ENCODE peak calls at places on chromosomes 12 and 14, in four cellular contexts. U, L, R and V are unnamed samples.

GRCh38 chr12:29563636-29564035 is 66.2 kb upstream of the OVCH1 start:
- DNase-seq in U (no peak), R (no peak), L (no peak), V (no peak)

GRCh38 chr12:94832105-94832504 is 171.4 kb downstream of the NDUFA12 start:
- DNase-seq in R (no peak), L (no peak), U (no peak), V (no peak)

GRCh38 chr14:77305696-77306095 is 15.0 kb downstream of the POMT2 start:
- DNase-seq in U (no peak), R (no peak), L (no peak), V (no peak)

GRCh38 chr14:37622231-37622923 is 26.9 kb downstream of the TTC6 start:
- DNase-seq in L (peak; percentile 89), R (peak; percentile 67), U (no peak), V (peak; percentile 67)

GRCh38 chr12:14185441-14186192 is 179.9 kb upstream of the ATF7IP start:
- DNase-seq in R (peak; percentile 58), U (no peak), L (peak; percentile 38), V (peak; percentile 73)

GRCh38 chr12:26935636-26936378 is 2.0 kb downstream of the INTS13 start:
- DNase-seq in R (no peak), L (no peak), U (no peak), V (no peak)

GRCh38 chr12:130993759-130994670 is 40.3 kb downstream of the ADGRD1 start:
- DNase-seq in R (no peak), U (no peak), L (no peak), V (no peak)

GRCh38 chr14:75343914-75344313 is 65.3 kb downstream of the FOS start:
- DNase-seq in U (no peak), L (no peak), R (peak; percentile 57), V (peak; percentile 23)

GRCh38 chr14:38145142-38145541 is 62.6 kb upstream of the SSTR1 start:
- DNase-seq in R (no peak), L (no peak), U (no peak), V (no peak)

GRCh38 chr14:103260629-103261124 is 73.4 kb upstream of the EIF5 start:
- DNase-seq in U (no peak), R (peak; percentile 71), L (peak; percentile 62), V (peak; percentile 51)

GRCh38 chr12:45324391-45324790 is 108.5 kb downstream of the ANO6 start:
- DNase-seq in R (no peak), L (no peak), U (no peak), V (no peak)

GRCh38 chr14:69398053-69398817 is at the start of the genes ERH and SLC39A9:
- DNase-seq in L (peak; percentile 91), R (peak; percentile 98), U (peak; percentile 97), V (peak; percentile 98)

GRCh38 chr12:91204416-91204815 is 21.8 kb upstream of the DCN start:
- DNase-seq in L (no peak), U (no peak), R (no peak), V (no peak)

GRCh38 chr12:65858831-65859230 is 34.5 kb downstream of the HMGA2 start:
- DNase-seq in L (no peak), R (peak; percentile 47), U (no peak), V (peak; percentile 68)

GRCh38 chr14:104345316-104346111 is 207.1 kb downstream of the KIF26A start:
- DNase-seq in U (no peak), R (no peak), L (peak; percentile 35), V (no peak)

GRCh38 chr14:74875941-74876913 is at the start of gene PROX2:
- DNase-seq in U (peak; percentile 58), L (peak; percentile 57), R (no peak), V (no peak)

GRCh38 chr12:126033746-126034145 is 968.5 kb downstream of the AACS start:
- DNase-seq in L (no peak), R (no peak), U (no peak), V (no peak)
- H3K4me3 ChIP-seq in L (no peak overlapping the region), R (no peak overlapping the region), U (no peak overlapping the region), V (no peak overlapping the region)

GRCh38 chr14:24216345-24216699 is 456 bp upstream of the MDP1 start:
- DNase-seq in L (no peak), R (no peak), U (no peak), V (no peak)
- H3K4me3 ChIP-seq in L (no peak overlapping the region), R (no peak overlapping the region), U (peak overlapping the region; percentile 80), V (peak overlapping the region; percentile 84)

DNA sequence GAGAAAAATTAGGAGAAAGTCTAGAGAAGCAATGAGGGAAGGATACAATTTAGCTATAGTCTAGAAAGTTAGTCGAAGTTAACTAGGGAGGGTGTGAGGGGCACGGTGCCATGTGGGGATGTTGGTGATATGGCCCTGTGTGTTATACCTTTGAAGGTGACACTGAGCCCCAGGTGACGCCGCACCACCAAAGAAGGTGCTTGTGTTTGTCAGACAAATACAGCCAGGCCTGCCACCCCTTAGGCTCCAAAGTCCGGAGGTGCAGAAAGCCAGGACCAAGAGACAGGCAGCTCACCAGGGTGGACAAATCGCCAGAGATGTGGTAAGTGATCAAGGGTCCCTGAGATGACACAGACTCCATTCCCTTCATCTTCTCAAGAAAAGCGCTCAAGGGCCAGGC is 1.1 kb downstream of the C1S start:
- DNase-seq in U (no peak), L (no peak), R (no peak), V (no peak)
- H3K4me3 ChIP-seq in U (peak overlapping the region; percentile 39), L (no peak overlapping the region), R (no peak overlapping the region), V (peak overlapping the region; percentile 57)

GRCh38 chr12:47376937-47377336 is 297.2 kb upstream of the AMIGO2 start:
- DNase-seq in U (no peak), R (peak; percentile 64), L (no peak), V (peak; percentile 52)
- H3K4me3 ChIP-seq in U (no peak overlapping the region), R (no peak overlapping the region), L (no peak overlapping the region), V (no peak overlapping the region)

GRCh38 chr14:52067873-52068740 is 752 bp downstream of the NID2 start:
- DNase-seq in L (peak; percentile 68), U (peak; percentile 72), R (peak; percentile 60), V (peak; percentile 53)
- H3K4me3 ChIP-seq in L (peak overlapping the region; percentile 90), U (peak overlapping the region; percentile 86), R (peak overlapping the region; percentile 83), V (peak overlapping the region; percentile 94)

DNA sequence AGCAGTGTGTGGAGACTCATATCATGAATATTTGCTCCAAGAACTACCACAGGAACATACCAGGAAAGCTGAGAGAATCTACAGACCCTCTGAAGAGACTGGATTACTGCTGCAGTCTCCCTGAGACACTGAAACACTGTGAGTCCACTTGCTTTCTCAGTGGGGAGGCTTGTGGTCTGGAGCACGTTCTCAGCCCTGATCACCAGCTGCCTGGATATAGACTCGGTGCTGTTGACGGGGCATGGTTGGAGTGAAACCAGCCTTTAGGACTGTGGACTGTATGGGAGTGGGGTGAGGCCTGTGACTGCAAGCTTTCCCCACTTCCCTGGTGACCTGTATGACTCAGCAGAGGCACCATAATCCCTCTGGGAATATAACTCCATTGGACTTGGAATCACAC is 525.8 kb upstream of the FBXO33 start:
- DNase-seq in U (no peak), L (no peak), R (no peak), V (no peak)
- H3K4me3 ChIP-seq in U (no peak overlapping the region), L (no peak overlapping the region), R (no peak overlapping the region), V (no peak overlapping the region)

DNA sequence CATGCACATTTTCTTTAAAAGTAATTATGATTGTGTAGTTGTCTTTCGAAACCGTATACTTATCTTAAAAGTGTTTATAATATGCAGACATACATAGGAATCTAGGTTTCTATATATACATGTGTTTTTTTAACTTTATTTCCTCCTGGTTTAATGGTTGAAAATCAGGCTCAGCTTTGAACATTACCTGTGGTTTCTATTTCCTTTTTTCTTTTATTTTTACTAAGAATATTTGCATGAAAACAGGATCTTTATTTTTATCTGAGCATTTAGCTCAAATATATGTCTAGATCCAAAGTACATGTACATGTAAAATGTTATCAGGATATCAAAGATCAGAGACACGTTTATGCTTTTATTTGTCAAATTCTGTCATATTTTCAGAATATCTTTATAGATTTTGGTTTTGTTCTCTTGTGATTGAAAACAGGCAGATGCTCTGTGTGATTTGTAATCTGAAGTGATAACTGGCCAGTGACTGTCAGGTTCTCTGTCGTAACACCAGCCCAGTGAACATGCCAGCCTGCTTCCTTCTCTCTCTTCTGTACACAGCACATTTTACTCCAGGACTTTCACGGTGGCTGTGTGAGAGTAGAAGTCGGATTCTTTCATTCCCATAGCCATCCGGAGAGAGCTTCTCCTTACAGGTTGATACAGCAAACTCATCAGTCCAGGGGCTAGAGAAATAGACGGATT is 13.7 kb downstream of the TCTN1 start:
- DNase-seq in U (no peak), R (no peak), L (no peak), V (no peak)
- H3K4me3 ChIP-seq in U (no peak overlapping the region), R (no peak overlapping the region), L (no peak overlapping the region), V (no peak overlapping the region)

DNA sequence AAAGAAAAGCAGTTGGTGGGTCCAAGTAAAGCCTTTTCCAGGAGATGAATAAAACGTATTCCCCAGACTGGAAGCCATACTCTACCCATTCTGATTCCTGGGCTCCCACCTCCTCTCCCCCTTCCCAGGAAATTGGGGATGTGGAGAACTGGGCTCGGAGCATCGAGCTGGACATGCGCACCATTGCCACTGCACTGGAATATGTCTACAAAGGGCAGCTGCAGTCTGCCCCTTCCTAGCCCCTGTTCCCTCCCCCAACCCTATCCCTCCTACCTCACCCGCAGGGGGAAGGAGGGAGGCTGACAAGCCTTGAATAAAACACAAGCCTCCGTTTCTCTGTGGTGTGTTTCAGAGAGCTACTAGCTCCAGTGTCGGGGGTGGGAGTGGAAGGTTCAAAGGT is 822 bp upstream of the RDH5 start:
- DNase-seq in U (peak; percentile 51), L (no peak), R (no peak), V (no peak)
- H3K4me3 ChIP-seq in U (no peak overlapping the region), L (no peak overlapping the region), R (no peak overlapping the region), V (no peak overlapping the region)

GRCh38 chr12:105924526-105925208 is 214.1 kb downstream of the NUAK1 start:
- DNase-seq in R (no peak), L (no peak), U (no peak), V (no peak)
- H3K4me3 ChIP-seq in R (no peak overlapping the region), L (no peak overlapping the region), U (no peak overlapping the region), V (no peak overlapping the region)